ENCODE peak calls at places on chromosomes 3 and 15, in eight cellular contexts. R is breast epithelium; X is PC-3; E is WERI-Rb-1; H is bronchial epithelial cell; A is lung; O is MCF 10A; Q is activated CD8-positive, alpha-beta T cell treated with anti-CD3 and anti-CD28 coated beads for 36 hours. Y is an unnamed sample.

GRCh38 chr3:80688814-80689213 is 921.0 kb upstream of the ROBO1 start:
- DNase-seq in R (no peak), X (peak), E (no peak), H (peak), A (no peak), O (peak), Q (no peak), Y (no peak)

GRCh38 chr3:30085486-30085885 is 520.9 kb upstream of the TGFBR2 start:
- DNase-seq in R (no peak), X (no peak), E (no peak), H (no peak), A (no peak), O (no peak), Q (no peak), Y (no peak)

GRCh38 chr3:130894130-130894872 is 417 bp downstream of the ATP2C1 start:
- DNase-seq in R (no peak), X (no peak), E (peak), H (no peak), A (peak), O (peak), Q (peak), Y (peak)

GRCh38 chr15:70863450-70864218 is 9.7 kb upstream of the LARP6 start:
- DNase-seq in R (no peak), X (peak), E (no peak), H (peak), A (no peak), O (peak), Q (no peak), Y (peak)

GRCh38 chr15:60228619-60229018 is 169.2 kb downstream of the ANXA2 start:
- DNase-seq in R (no peak), X (no peak), E (no peak), H (no peak), A (no peak), O (no peak), Q (no peak), Y (no peak)

GRCh38 chr3:113002676-113003075 is 11.9 kb downstream of the GTPBP8 start:
- DNase-seq in R (no peak), X (peak), E (no peak), H (no peak), A (no peak), O (no peak), Q (peak), Y (peak)

GRCh38 chr3:194003128-194004057 is 132.6 kb upstream of the HES1 start:
- DNase-seq in R (peak), X (peak), E (peak), H (peak), A (peak), O (peak), Q (peak), Y (peak)

GRCh38 chr15:63050737-63051700 is 8.5 kb downstream of the TPM1 start:
- DNase-seq in R (no peak), X (peak), E (no peak), H (no peak), A (no peak), O (no peak), Q (no peak), Y (no peak)

GRCh38 chr15:34437687-34438086 is at the start of gene GOLGA8A:
- DNase-seq in R (peak), X (peak), E (peak), H (peak), A (peak), O (peak), Q (peak), Y (peak)

GRCh38 chr3:9503283-9503682 is 50.3 kb downstream of the LHFPL4 start:
- DNase-seq in R (no peak), X (peak), E (peak), H (peak), A (peak), O (peak), Q (peak), Y (peak)

GRCh38 chr3:134030382-134030753 is 643 bp upstream of the SLCO2A1 start:
- DNase-seq in R (no peak), X (no peak), E (no peak), H (no peak), A (no peak), O (no peak), Q (peak), Y (no peak)

GRCh38 chr3:57998366-57999283 is 9.6 kb upstream of the FLNB start:
- DNase-seq in R (no peak), X (peak), E (no peak), H (peak), A (no peak), O (no peak), Q (peak), Y (no peak)

GRCh38 chr3:123015596-123015995 is 12.0 kb downstream of the SEMA5B start:
- DNase-seq in R (no peak), X (peak), E (no peak), H (no peak), A (no peak), O (peak), Q (no peak), Y (no peak)
- TF ChIP-seq CTCF in R (no peak), X (peak), E (peak), H (no peak), A (no peak), O (peak), Q (no peak), Y (peak)

GRCh38 chr15:67935244-67935643 is 95.4 kb upstream of the RNU6-1 start:
- DNase-seq in R (no peak), X (no peak), E (no peak), H (no peak), A (no peak), O (no peak), Q (no peak), Y (no peak)
- TF ChIP-seq CTCF in R (no peak), X (no peak), E (peak), H (no peak), A (no peak), O (no peak), Q (no peak), Y (peak)

DNA sequence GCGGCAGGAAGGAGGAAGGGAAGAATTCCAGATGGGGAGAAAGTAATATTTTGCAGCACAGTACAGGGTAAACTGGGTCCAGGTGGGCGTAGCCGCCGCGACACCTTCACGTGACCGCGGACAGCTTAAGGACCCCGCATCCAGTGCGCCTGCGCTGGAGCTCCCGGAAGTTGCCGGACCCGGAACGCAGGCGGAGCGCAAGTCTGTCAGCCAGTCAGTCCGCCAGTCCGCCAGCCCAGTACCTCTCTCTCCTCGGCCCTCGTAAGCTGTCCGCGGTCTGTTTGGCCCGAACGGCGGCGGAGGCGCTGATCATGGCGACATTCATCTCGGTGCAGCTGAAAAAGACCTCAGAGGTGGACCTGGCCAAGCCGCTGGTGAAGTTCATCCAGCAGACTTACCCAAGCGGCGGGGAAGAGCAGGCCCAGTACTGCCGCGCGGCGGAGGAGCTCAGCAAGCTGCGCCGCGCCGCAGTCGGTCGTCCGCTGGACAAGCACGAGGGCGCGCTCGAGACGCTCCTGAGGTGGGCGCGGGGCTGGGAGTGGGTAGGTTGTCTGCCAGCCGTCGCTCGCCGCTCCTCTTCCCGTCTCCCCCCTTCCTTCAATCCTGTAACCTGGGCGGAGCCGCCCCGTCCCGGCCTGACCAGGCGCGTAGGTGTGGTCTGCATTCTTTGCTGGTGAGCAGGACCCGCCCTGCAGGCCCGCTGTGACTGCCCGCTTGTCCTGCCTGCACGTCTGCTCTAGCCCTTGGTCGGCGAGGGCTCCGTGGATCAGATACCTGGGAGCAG is at the start of gene PDCD6IP:
- DNase-seq in R (peak), X (peak), E (peak), H (peak), A (peak), O (peak), Q (peak), Y (peak)
- TF ChIP-seq CTCF in R (peak), X (no peak), E (peak), H (peak), A (no peak), O (no peak), Q (peak), Y (peak)

DNA sequence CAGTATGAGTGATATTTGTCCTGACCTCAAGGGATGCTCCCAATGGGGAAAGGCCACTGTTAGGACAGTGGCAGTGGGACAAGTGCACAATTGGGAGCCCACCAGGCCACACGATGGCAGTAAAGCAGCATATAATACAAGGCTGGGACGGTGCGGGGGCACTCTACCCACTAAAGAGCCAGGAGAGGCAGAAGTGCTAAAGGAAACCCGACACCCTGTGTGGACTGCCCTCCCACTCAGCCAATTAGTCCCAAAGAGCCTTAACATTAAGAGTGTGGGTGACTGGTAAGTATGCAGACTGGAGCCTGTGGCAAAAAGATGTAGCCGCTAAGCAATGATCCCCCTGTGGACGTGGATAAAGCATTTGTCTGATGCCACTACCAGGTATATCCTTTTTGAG is 8.2 kb upstream of the ZNF589 start:
- DNase-seq in R (peak), X (peak), E (peak), H (peak), A (peak), O (peak), Q (peak), Y (peak)
- TF ChIP-seq CTCF in R (peak), X (peak), E (peak), H (peak), A (peak), O (peak), Q (peak), Y (peak)

GRCh38 chr3:141440942-141441341 is 45.9 kb upstream of the RASA2 start:
- DNase-seq in R (no peak), X (no peak), E (no peak), H (no peak), A (no peak), O (no peak), Q (no peak), Y (no peak)

GRCh38 chr3:141442914-141443313 is 43.9 kb upstream of the RASA2 start:
- DNase-seq in R (no peak), X (no peak), E (no peak), H (no peak), A (no peak), O (no peak), Q (no peak), Y (no peak)

GRCh38 chr3:141442421-141442820 is 44.4 kb upstream of the RASA2 start:
- DNase-seq in R (no peak), X (no peak), E (no peak), H (no peak), A (no peak), O (no peak), Q (no peak), Y (no peak)

GRCh38 chr3:141439589-141439988 is 47.2 kb upstream of the RASA2 start:
- DNase-seq in R (no peak), X (no peak), E (no peak), H (no peak), A (no peak), O (no peak), Q (no peak), Y (no peak)

DNA sequence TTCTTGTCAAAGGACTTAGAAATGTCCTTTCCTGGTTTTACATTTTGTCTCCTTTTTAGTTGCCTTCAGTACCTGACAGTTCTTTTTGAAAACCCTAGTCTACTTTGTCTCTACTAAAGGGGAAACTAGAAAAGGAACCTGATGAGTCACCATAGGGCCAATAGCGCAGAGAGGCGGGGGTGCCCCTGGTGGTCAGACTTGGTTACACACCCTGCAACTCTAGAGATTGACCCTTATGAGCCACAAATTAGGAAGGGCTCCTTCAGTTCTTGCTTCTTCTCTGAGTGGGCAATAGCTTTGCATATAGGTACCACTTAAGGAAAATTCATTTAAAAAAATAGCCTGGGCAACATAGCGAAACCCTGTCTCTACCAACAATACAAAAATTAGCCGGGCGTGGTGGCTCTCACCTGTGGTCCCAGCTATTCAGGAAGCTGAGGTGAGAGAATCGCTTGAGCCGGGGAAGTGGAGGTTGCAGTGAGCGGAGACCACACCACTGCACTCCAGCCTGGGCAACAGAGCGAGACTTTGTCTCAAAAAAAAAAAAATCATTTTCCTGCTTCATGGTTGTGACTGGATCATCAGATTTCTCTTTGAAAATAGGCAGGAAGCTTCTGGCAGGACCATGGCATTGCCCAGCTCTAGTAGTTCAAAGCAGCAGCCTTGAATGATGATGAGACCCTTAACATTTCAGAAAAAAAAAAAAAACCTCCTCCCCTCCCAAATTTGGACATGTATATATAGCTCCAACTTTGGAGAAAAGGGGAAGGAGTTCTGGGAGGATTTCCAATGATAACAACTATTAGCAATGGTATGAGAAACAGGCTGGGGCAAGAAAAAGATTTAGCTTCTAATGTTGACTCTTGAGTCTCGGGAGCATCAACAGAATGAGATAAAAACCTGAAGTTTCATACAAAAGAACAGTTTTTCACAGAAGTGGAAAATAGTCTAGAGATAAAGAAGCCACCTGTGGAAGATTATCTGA is 45.2 kb upstream of the RASA2 start:
- DNase-seq in R (peak), X (peak), E (peak), H (peak), A (peak), O (peak), Q (peak), Y (peak)
- TF ChIP-seq CTCF in R (peak), X (peak), E (peak), H (peak), A (peak), O (peak), Q (peak), Y (peak)

GRCh38 chr15:88388702-88389101 is 78.5 kb downstream of the MRPL46 start:
- DNase-seq in R (no peak), X (no peak), E (no peak), H (no peak), A (no peak), O (no peak), Q (no peak), Y (no peak)
- TF ChIP-seq CTCF in R (no peak), X (no peak), E (no peak), H (no peak), A (no peak), O (no peak), Q (no peak), Y (no peak)

GRCh38 chr15:68352401-68353062 is 75.0 kb downstream of the FEM1B start:
- DNase-seq in R (no peak), X (peak), E (no peak), H (peak), A (no peak), O (peak), Q (peak), Y (peak)

GRCh38 chr15:68354268-68354667 is 76.7 kb downstream of the FEM1B start:
- DNase-seq in R (no peak), X (no peak), E (no peak), H (no peak), A (no peak), O (no peak), Q (peak), Y (no peak)

GRCh38 chr15:68356778-68357177 is 75.2 kb downstream of the ITGA11 start:
- DNase-seq in R (no peak), X (no peak), E (no peak), H (no peak), A (no peak), O (no peak), Q (no peak), Y (no peak)

GRCh38 chr15:68354923-68355322 is 77.0 kb downstream of the ITGA11 start:
- DNase-seq in R (no peak), X (peak), E (no peak), H (peak), A (no peak), O (peak), Q (peak), Y (no peak)

DNA sequence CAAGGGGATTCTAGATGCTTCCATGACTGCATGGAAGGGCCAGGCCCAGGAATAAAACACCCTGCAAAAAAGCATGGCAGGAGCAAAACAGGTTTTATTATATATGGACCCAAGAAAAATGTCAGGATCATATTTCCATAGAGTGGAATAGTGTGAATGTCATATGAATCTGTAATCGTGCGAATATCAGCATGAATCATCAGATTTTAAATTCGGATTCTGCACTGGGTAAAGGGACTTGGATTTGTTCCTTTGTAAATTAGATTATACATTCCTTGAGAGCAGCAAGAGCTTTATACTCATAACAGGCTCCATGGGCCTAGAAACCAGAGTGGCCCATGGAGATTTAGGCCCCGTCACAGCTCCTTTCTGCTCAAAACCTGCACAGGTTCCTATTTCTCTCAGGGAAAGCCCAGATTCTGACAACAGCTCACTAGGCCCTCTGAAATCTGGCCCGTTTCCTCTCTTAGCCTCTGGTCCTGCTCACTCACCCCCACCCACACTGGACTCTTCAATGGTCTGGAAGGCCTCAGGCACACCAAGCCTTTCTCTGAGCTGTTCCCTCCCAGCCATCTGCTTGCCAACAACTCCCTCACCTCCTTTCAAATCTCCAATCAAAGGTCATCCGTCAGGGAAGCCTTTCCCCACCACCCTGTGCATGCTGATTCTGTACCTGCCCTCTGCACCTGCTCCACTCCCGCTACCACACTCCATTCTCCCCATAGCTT is 76.0 kb downstream of the FEM1B start:
- DNase-seq in R (no peak), X (peak), E (no peak), H (no peak), A (no peak), O (no peak), Q (no peak), Y (no peak)
- TF ChIP-seq CTCF in R (no peak), X (no peak), E (no peak), H (no peak), A (no peak), O (no peak), Q (no peak), Y (no peak)

GRCh38 chr15:90820481-90820880 is 47.9 kb upstream of the FURIN start:
- DNase-seq in R (no peak), X (no peak), E (no peak), H (no peak), A (no peak), O (no peak), Q (no peak), Y (no peak)

GRCh38 chr15:90819850-90820249 is 48.5 kb upstream of the FURIN start:
- DNase-seq in R (no peak), X (no peak), E (no peak), H (no peak), A (no peak), O (no peak), Q (peak), Y (no peak)

GRCh38 chr15:90819390-90819789 is 49.0 kb upstream of the FURIN start:
- DNase-seq in R (no peak), X (no peak), E (no peak), H (no peak), A (no peak), O (no peak), Q (no peak), Y (no peak)

GRCh38 chr15:90817117-90818057 is 51.0 kb upstream of the FURIN start:
- DNase-seq in R (no peak), X (no peak), E (no peak), H (no peak), A (no peak), O (no peak), Q (no peak), Y (no peak)

GRCh38 chr15:90818251-90819210 is 49.9 kb upstream of the FURIN start:
- DNase-seq in R (no peak), X (no peak), E (peak), H (no peak), A (no peak), O (no peak), Q (peak), Y (no peak)
- TF ChIP-seq CTCF in R (no peak), X (peak), E (peak), H (no peak), A (no peak), O (no peak), Q (peak), Y (peak)

GRCh38 chr15:38012894-38013293 is 78.5 kb downstream of the TMCO5A start:
- DNase-seq in R (no peak), X (peak), E (no peak), H (no peak), A (no peak), O (no peak), Q (no peak), Y (no peak)
- TF ChIP-seq CTCF in R (no peak), X (peak), E (no peak), H (no peak), A (no peak), O (no peak), Q (no peak), Y (peak)

GRCh38 chr3:12350151-12350813 is 61.4 kb downstream of the PPARG start:
- DNase-seq in R (no peak), X (no peak), E (no peak), H (no peak), A (peak), O (peak), Q (no peak), Y (no peak)

GRCh38 chr3:12351145-12351544 is 62.3 kb downstream of the PPARG start:
- DNase-seq in R (no peak), X (no peak), E (no peak), H (no peak), A (no peak), O (peak), Q (no peak), Y (no peak)

GRCh38 chr3:12356175-12356574 is 67.3 kb downstream of the PPARG start:
- DNase-seq in R (no peak), X (no peak), E (no peak), H (no peak), A (no peak), O (no peak), Q (no peak), Y (no peak)

GRCh38 chr3:12353796-12354505 is 65.1 kb downstream of the PPARG start:
- DNase-seq in R (no peak), X (peak), E (no peak), H (peak), A (no peak), O (peak), Q (no peak), Y (peak)

GRCh38 chr3:12352253-12352652 is 63.4 kb downstream of the PPARG start:
- DNase-seq in R (no peak), X (no peak), E (no peak), H (no peak), A (no peak), O (no peak), Q (no peak), Y (no peak)
- TF ChIP-seq CTCF in R (no peak), X (peak), E (no peak), H (no peak), A (no peak), O (no peak), Q (no peak), Y (peak)